ENCODE peak calls at places on chromosome 1, in seven cellular contexts. P is hepatic stellate cell, K is uterus, S is psoas muscle, O is EL, L is activated T-cell treated with anti-CD3 and anti-CD28 coated beads for 1 hour, H is RKO. E is an unnamed sample.

GRCh38 chr1:181206513-181206912 is 118.0 kb downstream of the IER5 start:
- DNase-seq in K (no peak), L (no peak), H (no peak), O (no peak), P (no peak), S (no peak), E (no peak)

GRCh38 chr1:76074321-76075187 is at the start of gene ST6GALNAC3:
- DNase-seq in O (peak), K (peak), H (no peak), P (peak), S (peak), L (peak), E (no peak)

GRCh38 chr1:151540982-151541377 is 871 bp downstream of the TUFT1 start:
- DNase-seq in S (peak), P (no peak), K (no peak), L (no peak), O (no peak), H (peak), E (no peak)

GRCh38 chr1:15851251-15852035 is 3.9 kb downstream of the SPEN start:
- DNase-seq in P (no peak), L (no peak), S (no peak), K (no peak), H (no peak), O (no peak), E (no peak)

GRCh38 chr1:64474639-64475038 is 4.7 kb downstream of the CACHD1 start:
- DNase-seq in S (peak), L (no peak), P (no peak), K (peak), H (no peak), O (peak), E (no peak)

GRCh38 chr1:84433253-84434080 is 35.2 kb downstream of the DNASE2B start:
- DNase-seq in O (peak), S (peak), H (peak), K (peak), L (peak), P (peak), E (peak)

GRCh38 chr1:223700942-223701637 is 11.2 kb upstream of the CAPN2 start:
- DNase-seq in L (no peak), S (peak), H (peak), O (peak), K (peak), P (peak), E (peak)

GRCh38 chr1:40394456-40395172 is 21.1 kb downstream of the SMAP2 start:
- DNase-seq in L (no peak), O (peak), H (peak), S (no peak), P (peak), K (no peak), E (no peak)

GRCh38 chr1:7505871-7506676 is 265.0 kb upstream of the VAMP3 start:
- DNase-seq in L (no peak), K (no peak), H (no peak), S (no peak), P (no peak), O (no peak), E (no peak)

GRCh38 chr1:40636777-40637176 is 28.7 kb downstream of the RIMS3 start:
- DNase-seq in S (no peak), P (no peak), L (no peak), O (no peak), K (no peak), H (no peak), E (no peak)

GRCh38 chr1:67675800-67676199 is 9.2 kb upstream of the GADD45A start:
- DNase-seq in S (no peak), L (no peak), P (no peak), H (no peak), K (no peak), O (peak), E (no peak)

E was measured in AG04449.